ENCODE peak calls at places on chromosomes 13 and 19, in seven cellular contexts. L, F, G, X, U, Y and D are unnamed samples.

GRCh38 chr13:42986176-42986574 is 5.9 kb downstream of the EPSTI1 start:
- DNase-seq in U (no peak), G (no peak), F (no peak), Y (no peak), L (no peak), X (no peak), D (no peak)

GRCh38 chr19:7554990-7555864 is 19.7 kb downstream of the PNPLA6 start:
- DNase-seq in Y (no peak), L (peak; percentile 51), U (no peak), F (no peak), G (no peak), X (no peak), D (no peak)

GRCh38 chr13:77309254-77309653 is 17.6 kb downstream of the MYCBP2 start:
- DNase-seq in L (no peak), F (no peak), G (no peak), X (no peak), Y (no peak), U (no peak), D (no peak)

GRCh38 chr19:51327066-51327985 is 14.6 kb downstream of the VSIG10L start:
- DNase-seq in L (no peak), F (peak; percentile 59), X (peak; percentile 48), Y (no peak), G (peak; percentile 28), U (no peak), D (no peak)

GRCh38 chr19:35490364-35490763 is at the start of gene KRTDAP:
- DNase-seq in G (no peak), U (no peak), Y (no peak), F (no peak), L (no peak), X (no peak), D (no peak)

GRCh38 chr19:13212759-13213330 is 62.6 kb downstream of the IER2 start:
- DNase-seq in F (peak; percentile 62), L (peak; percentile 43), U (no peak), X (peak; percentile 57), Y (no peak), G (peak; percentile 51), D (peak; percentile 67)

GRCh38 chr13:33279898-33280549 is 5.5 kb downstream of the STARD13 start:
- DNase-seq in X (no peak), F (peak; percentile 50), U (peak; percentile 80), L (no peak), G (no peak), Y (no peak), D (no peak)

GRCh38 chr19:309206-309565 is 18.0 kb upstream of the PLPP2 start:
- DNase-seq in L (no peak), X (no peak), G (no peak), F (no peak), Y (no peak), U (no peak), D (no peak)

GRCh38 chr19:54172413-54172763 is 572 bp downstream of the TMC4 start:
- DNase-seq in U (no peak), X (no peak), Y (no peak), F (peak; percentile 71), L (no peak), G (no peak), D (no peak)

GRCh38 chr19:47653856-47654255 is 44.9 kb downstream of the BICRA start:
- DNase-seq in L (no peak), U (no peak), F (no peak), X (no peak), Y (no peak), G (no peak), D (no peak)

GRCh38 chr13:106619688-106620555 is 52.0 kb upstream of the ARGLU1 start:
- DNase-seq in U (peak; percentile 45), F (peak; percentile 84), G (peak; percentile 21), L (peak; percentile 36), Y (no peak), X (no peak), D (peak; percentile 53)

GRCh38 chr19:46932346-46932745 is 71.5 kb downstream of the ARHGAP35 start:
- DNase-seq in L (no peak), F (no peak), G (no peak), U (peak; percentile 69), Y (no peak), X (no peak), D (no peak)

GRCh38 chr19:6822311-6822670 is 49.8 kb downstream of the VAV1 start:
- DNase-seq in X (no peak), L (no peak), U (no peak), Y (no peak), G (no peak), F (no peak), D (no peak)

GRCh38 chr19:10784257-10784656 is 51.8 kb downstream of the TMED1 start:
- DNase-seq in X (no peak), F (no peak), G (no peak), L (no peak), Y (no peak), U (no peak), D (peak; percentile 33)

GRCh38 chr13:40966298-40966697 is 52.8 kb downstream of the ELF1 start:
- DNase-seq in L (no peak), F (no peak), G (no peak), Y (no peak), X (no peak), U (no peak), D (no peak)

GRCh38 chr13:65597839-65598818 is 1632.0 kb downstream of the PCDH9 start:
- DNase-seq in Y (no peak), L (no peak), X (no peak), G (no peak), F (no peak), U (peak; percentile 91), D (no peak)

GRCh38 chr13:50319603-50320296 is 304.5 kb downstream of the KCNRG start:
- DNase-seq in Y (no peak), U (peak; percentile 81), L (no peak), F (peak; percentile 30), X (no peak), G (no peak), D (no peak)

GRCh38 chr13:91398413-91399188 is at the start of gene GPC5:
- DNase-seq in G (peak; percentile 81), Y (no peak), U (peak; percentile 31), X (peak; percentile 68), L (peak; percentile 47), F (peak; percentile 86), D (peak; percentile 84)

GRCh38 chr13:65461590-65461989 is 1768.5 kb downstream of the PCDH9 start:
- DNase-seq in X (no peak), G (no peak), L (no peak), F (no peak), Y (no peak), U (peak; percentile 50), D (no peak)

GRCh38 chr13:95629071-95629470 is 15.4 kb downstream of the DZIP1 start:
- DNase-seq in X (no peak), L (no peak), G (no peak), F (no peak), Y (no peak), U (no peak), D (no peak)

GRCh38 chr19:41144403-41144802 is 30.2 kb downstream of the CYP2F1 start:
- DNase-seq in F (peak; percentile 85), U (peak; percentile 48), X (peak; percentile 61), G (peak; percentile 79), Y (peak; percentile 15), L (peak; percentile 74), D (peak; percentile 69)

GRCh38 chr19:45973564-45974338 is at the start of gene NOVA2:
- DNase-seq in U (peak; percentile 64), X (peak; percentile 73), Y (no peak), F (peak; percentile 70), L (peak; percentile 48), G (peak; percentile 45), D (peak; percentile 83)

GRCh38 chr13:109610517-109610916 is 175.9 kb downstream of the IRS2 start:
- DNase-seq in Y (no peak), G (no peak), L (peak; percentile 26), X (no peak), F (peak; percentile 28), U (no peak), D (peak; percentile 37)

GRCh38 chr19:15529774-15530372 is 21.5 kb downstream of the CYP4F22 start:
- DNase-seq in U (no peak), L (no peak), Y (no peak), G (no peak), X (no peak), F (no peak), D (no peak)

GRCh38 chr19:15536350-15536749 is 28.0 kb downstream of the CYP4F22 start:
- DNase-seq in F (no peak), U (no peak), L (no peak), Y (no peak), X (no peak), G (no peak), D (no peak)

GRCh38 chr19:15527705-15528104 is 19.4 kb downstream of the CYP4F22 start:
- DNase-seq in X (no peak), Y (no peak), U (no peak), L (no peak), G (no peak), F (no peak), D (no peak)

GRCh38 chr19:15534957-15535864 is 26.9 kb downstream of the CYP4F22 start:
- DNase-seq in G (no peak), X (no peak), L (no peak), F (no peak), U (no peak), Y (no peak), D (no peak)

DNA sequence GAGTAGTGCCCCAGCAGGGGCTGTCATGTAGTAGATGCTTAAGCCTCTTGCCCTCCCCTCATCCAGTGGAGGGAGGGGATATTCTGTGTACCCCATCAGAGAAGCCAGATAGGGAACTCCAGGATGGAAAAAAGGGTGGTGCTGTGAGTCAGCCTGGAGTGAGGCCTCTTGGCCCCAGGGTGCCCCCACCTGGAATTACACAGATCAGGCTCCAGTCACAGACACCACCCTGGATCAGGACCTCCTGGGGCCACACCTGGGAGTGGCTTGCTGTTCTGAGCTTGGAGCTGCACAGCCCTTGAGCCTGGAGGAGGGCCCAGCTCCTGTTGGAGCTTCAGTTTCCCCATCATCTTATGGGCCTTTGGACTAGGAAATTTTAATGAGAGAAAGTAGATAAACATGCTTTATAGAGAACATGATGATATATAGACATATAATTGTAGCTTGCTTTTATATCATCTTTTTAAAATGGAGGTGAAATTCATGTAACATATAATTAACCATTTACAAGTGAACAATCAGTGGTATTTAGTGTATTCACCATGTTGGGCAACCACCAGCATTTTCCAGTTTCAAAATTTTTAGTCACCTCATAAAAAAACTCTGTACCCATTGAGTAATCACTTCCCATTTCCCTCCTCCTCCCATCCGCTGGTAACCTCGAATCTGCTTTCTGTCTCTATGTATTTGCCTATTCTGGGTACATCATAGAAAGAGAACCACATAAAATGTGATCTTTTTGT is 24.6 kb downstream of the CYP4F22 start:
- DNase-seq in Y (no peak), X (no peak), F (no peak), G (no peak), U (no peak), L (no peak), D (no peak)
- H3K4me3 ChIP-seq in Y (no peak overlapping the region), X (no peak overlapping the region), F (no peak overlapping the region), G (no peak overlapping the region), U (no peak overlapping the region), L (no peak overlapping the region), D (no peak overlapping the region)

GRCh38 chr19:1648156-1648925 is 4.1 kb downstream of the TCF3 start:
- DNase-seq in Y (no peak), U (no peak), F (no peak), G (no peak), X (no peak), L (no peak), D (no peak)
- H3K27ac ChIP-seq in Y (no peak overlapping the region), U (no peak overlapping the region), F (no peak overlapping the region), G (no peak overlapping the region), X (no peak overlapping the region), L (no peak overlapping the region), D (no peak overlapping the region)

GRCh38 chr19:19677579-19677978 is 8.9 kb downstream of the ZNF101 start:
- DNase-seq in U (no peak), F (no peak), Y (no peak), G (no peak), X (no peak), L (no peak), D (no peak)
- H3K4me3 ChIP-seq in U (no peak overlapping the region), F (no peak overlapping the region), Y (no peak overlapping the region), G (no peak overlapping the region), X (no peak overlapping the region), L (no peak overlapping the region), D (no peak overlapping the region)

GRCh38 chr19:34320277-34320676 is 44.7 kb upstream of the GPI start:
- DNase-seq in Y (no peak), U (no peak), L (no peak), G (no peak), F (no peak), X (no peak), D (no peak)
- H3K27ac ChIP-seq in Y (peak overlapping the region; percentile 27), U (peak overlapping the region; percentile 62), L (no peak overlapping the region), G (no peak overlapping the region), F (no peak overlapping the region), X (peak overlapping the region; percentile 72), D (peak overlapping the region; percentile 31)